ENCODE peak calls at places on chromosomes 7 and 10, in four cellular contexts. One of them, this sample, is unnamed.

GRCh38 chr7:130891254-130892094 is 157.5 kb upstream of the KLF14 start:
- DNase-seq in Caco-2: no peak
- DNase-seq in activated effector memory CD4-positive, alpha-beta T cell treated with anti-CD3 and anti-CD28 coated beads, Interleukin-2, amount 50 U/mL, for 16 hours: peak
- DNase-seq in posterior vena cava: peak
- DNase-seq in this sample: no peak

GRCh38 chr7:143493755-143494154 is 16.1 kb downstream of the TAS2R41 start:
- DNase-seq in Caco-2: no peak
- DNase-seq in activated effector memory CD4-positive, alpha-beta T cell treated with anti-CD3 and anti-CD28 coated beads, Interleukin-2, amount 50 U/mL, for 16 hours: no peak
- DNase-seq in posterior vena cava: no peak
- DNase-seq in this sample: no peak

GRCh38 chr7:28349637-28350036 is 62.7 kb upstream of the CREB5 start:
- DNase-seq in Caco-2: no peak
- DNase-seq in activated effector memory CD4-positive, alpha-beta T cell treated with anti-CD3 and anti-CD28 coated beads, Interleukin-2, amount 50 U/mL, for 16 hours: no peak
- DNase-seq in posterior vena cava: no peak
- DNase-seq in this sample: no peak

GRCh38 chr10:80283536-80284199 is 5.8 kb downstream of the MAT1A start:
- DNase-seq in Caco-2: no peak
- DNase-seq in activated effector memory CD4-positive, alpha-beta T cell treated with anti-CD3 and anti-CD28 coated beads, Interleukin-2, amount 50 U/mL, for 16 hours: no peak
- DNase-seq in posterior vena cava: no peak
- DNase-seq in this sample: no peak

GRCh38 chr10:131735577-131735976 is 165.2 kb upstream of the PPP2R2D start:
- DNase-seq in Caco-2: no peak
- DNase-seq in activated effector memory CD4-positive, alpha-beta T cell treated with anti-CD3 and anti-CD28 coated beads, Interleukin-2, amount 50 U/mL, for 16 hours: no peak
- DNase-seq in posterior vena cava: peak
- DNase-seq in this sample: no peak

GRCh38 chr7:82839555-82839954 is 323.1 kb downstream of the PCLO start:
- DNase-seq in Caco-2: no peak
- DNase-seq in activated effector memory CD4-positive, alpha-beta T cell treated with anti-CD3 and anti-CD28 coated beads, Interleukin-2, amount 50 U/mL, for 16 hours: no peak
- DNase-seq in posterior vena cava: no peak
- DNase-seq in this sample: no peak

GRCh38 chr10:129833988-129834387 is 130.1 kb downstream of the EBF3 start:
- DNase-seq in Caco-2: no peak
- DNase-seq in activated effector memory CD4-positive, alpha-beta T cell treated with anti-CD3 and anti-CD28 coated beads, Interleukin-2, amount 50 U/mL, for 16 hours: no peak
- DNase-seq in posterior vena cava: no peak
- DNase-seq in this sample: no peak

GRCh38 chr7:45970454-45970853 is 49.4 kb upstream of the IGFBP3 start:
- DNase-seq in Caco-2: no peak
- DNase-seq in activated effector memory CD4-positive, alpha-beta T cell treated with anti-CD3 and anti-CD28 coated beads, Interleukin-2, amount 50 U/mL, for 16 hours: no peak
- DNase-seq in posterior vena cava: no peak
- DNase-seq in this sample: no peak

GRCh38 chr7:5094641-5095040 is 49.0 kb downstream of the RBAK start:
- DNase-seq in Caco-2: no peak
- DNase-seq in activated effector memory CD4-positive, alpha-beta T cell treated with anti-CD3 and anti-CD28 coated beads, Interleukin-2, amount 50 U/mL, for 16 hours: no peak
- DNase-seq in posterior vena cava: no peak
- DNase-seq in this sample: no peak

GRCh38 chr7:43011879-43012278 is 79.7 kb downstream of the MRPL32 start:
- DNase-seq in Caco-2: no peak
- DNase-seq in activated effector memory CD4-positive, alpha-beta T cell treated with anti-CD3 and anti-CD28 coated beads, Interleukin-2, amount 50 U/mL, for 16 hours: no peak
- DNase-seq in posterior vena cava: no peak
- DNase-seq in this sample: no peak

GRCh38 chr10:116371737-116372136 is 47.5 kb downstream of the CCDC172 start:
- DNase-seq in Caco-2: no peak
- DNase-seq in activated effector memory CD4-positive, alpha-beta T cell treated with anti-CD3 and anti-CD28 coated beads, Interleukin-2, amount 50 U/mL, for 16 hours: no peak
- DNase-seq in posterior vena cava: no peak
- DNase-seq in this sample: no peak

GRCh38 chr7:47915066-47915976 is 32.9 kb downstream of the PKD1L1 start:
- DNase-seq in Caco-2: no peak
- DNase-seq in activated effector memory CD4-positive, alpha-beta T cell treated with anti-CD3 and anti-CD28 coated beads, Interleukin-2, amount 50 U/mL, for 16 hours: no peak
- DNase-seq in posterior vena cava: no peak
- DNase-seq in this sample: no peak

GRCh38 chr7:2048531-2048930 is 184.2 kb downstream of the MAD1L1 start:
- DNase-seq in Caco-2: no peak
- DNase-seq in activated effector memory CD4-positive, alpha-beta T cell treated with anti-CD3 and anti-CD28 coated beads, Interleukin-2, amount 50 U/mL, for 16 hours: no peak
- DNase-seq in posterior vena cava: peak
- DNase-seq in this sample: no peak

GRCh38 chr7:8638076-8638475 is 204.7 kb downstream of the NXPH1 start:
- DNase-seq in Caco-2: no peak
- DNase-seq in activated effector memory CD4-positive, alpha-beta T cell treated with anti-CD3 and anti-CD28 coated beads, Interleukin-2, amount 50 U/mL, for 16 hours: no peak
- DNase-seq in posterior vena cava: no peak
- DNase-seq in this sample: no peak

GRCh38 chr10:110399163-110400094 is 94.7 kb upstream of the SMNDC1 start:
- DNase-seq in Caco-2: no peak
- DNase-seq in activated effector memory CD4-positive, alpha-beta T cell treated with anti-CD3 and anti-CD28 coated beads, Interleukin-2, amount 50 U/mL, for 16 hours: no peak
- DNase-seq in posterior vena cava: peak
- DNase-seq in this sample: no peak

GRCh38 chr10:69872326-69872725 is 70.6 kb downstream of the COL13A1 start:
- DNase-seq in Caco-2: no peak
- DNase-seq in activated effector memory CD4-positive, alpha-beta T cell treated with anti-CD3 and anti-CD28 coated beads, Interleukin-2, amount 50 U/mL, for 16 hours: no peak
- DNase-seq in posterior vena cava: no peak
- DNase-seq in this sample: no peak

GRCh38 chr7:148697256-148697841 is 1.4 kb upstream of the CUL1 start:
- DNase-seq in Caco-2: no peak
- DNase-seq in activated effector memory CD4-positive, alpha-beta T cell treated with anti-CD3 and anti-CD28 coated beads, Interleukin-2, amount 50 U/mL, for 16 hours: peak
- DNase-seq in posterior vena cava: no peak
- DNase-seq in this sample: peak

GRCh38 chr10:105605104-105605503 is 964.0 kb downstream of the SORCS3 start:
- DNase-seq in Caco-2: no peak
- DNase-seq in activated effector memory CD4-positive, alpha-beta T cell treated with anti-CD3 and anti-CD28 coated beads, Interleukin-2, amount 50 U/mL, for 16 hours: no peak
- DNase-seq in posterior vena cava: no peak
- DNase-seq in this sample: no peak

This sample was measured in CD8-positive, alpha-beta memory T cell.